ENCODE peak calls at places on chromosome 1, in six cellular contexts. One of them, this sample, is unnamed.

GRCh38 chr1:82226198-82226505 is 425.4 kb downstream of the ADGRL2 start:
- DNase-seq in fibroblast of pulmonary artery: peak; percentile 73
- DNase-seq in tibial nerve: no peak
- DNase-seq in stimulated activated CD4-positive, alpha-beta T cell treated with anti-CD3 and anti-CD28 coated beads, Interleukin-4, amount 100 ng/mL, for 1 hour: no peak
- DNase-seq in AG20443: no peak
- DNase-seq in stimulated activated CD8-positive, alpha-beta memory T cell treated with anti-CD3 and anti-CD28 coated beads, Interleukin-2, amount 100 ng/mL, for 1 hour: no peak
- DNase-seq in this sample: peak; percentile 95

GRCh38 chr1:34781071-34781843 is at the start of gene GJB3:
- DNase-seq in AG20443: peak; percentile 66
- DNase-seq in fibroblast of pulmonary artery: no peak
- DNase-seq in stimulated activated CD4-positive, alpha-beta T cell treated with anti-CD3 and anti-CD28 coated beads, Interleukin-4, amount 100 ng/mL, for 1 hour: no peak
- DNase-seq in tibial nerve: no peak
- DNase-seq in stimulated activated CD8-positive, alpha-beta memory T cell treated with anti-CD3 and anti-CD28 coated beads, Interleukin-2, amount 100 ng/mL, for 1 hour: no peak
- DNase-seq in this sample: no peak

GRCh38 chr1:54794401-54795099 is 6.6 kb downstream of the TTC22 start:
- DNase-seq in stimulated activated CD8-positive, alpha-beta memory T cell treated with anti-CD3 and anti-CD28 coated beads, Interleukin-2, amount 100 ng/mL, for 1 hour: no peak
- DNase-seq in AG20443: peak; percentile 40
- DNase-seq in stimulated activated CD4-positive, alpha-beta T cell treated with anti-CD3 and anti-CD28 coated beads, Interleukin-4, amount 100 ng/mL, for 1 hour: no peak
- DNase-seq in tibial nerve: no peak
- DNase-seq in fibroblast of pulmonary artery: no peak
- DNase-seq in this sample: no peak

GRCh38 chr1:19762175-19762779 is 37.4 kb downstream of the TMCO4 start:
- DNase-seq in stimulated activated CD4-positive, alpha-beta T cell treated with anti-CD3 and anti-CD28 coated beads, Interleukin-4, amount 100 ng/mL, for 1 hour: peak; percentile 30
- DNase-seq in fibroblast of pulmonary artery: peak; percentile 39
- DNase-seq in stimulated activated CD8-positive, alpha-beta memory T cell treated with anti-CD3 and anti-CD28 coated beads, Interleukin-2, amount 100 ng/mL, for 1 hour: no peak
- DNase-seq in AG20443: peak; percentile 71
- DNase-seq in tibial nerve: no peak
- DNase-seq in this sample: no peak

GRCh38 chr1:155669233-155670162 is 19.1 kb downstream of the YY1AP1 start:
- DNase-seq in fibroblast of pulmonary artery: no peak
- DNase-seq in AG20443: no peak
- DNase-seq in stimulated activated CD4-positive, alpha-beta T cell treated with anti-CD3 and anti-CD28 coated beads, Interleukin-4, amount 100 ng/mL, for 1 hour: no peak
- DNase-seq in tibial nerve: no peak
- DNase-seq in stimulated activated CD8-positive, alpha-beta memory T cell treated with anti-CD3 and anti-CD28 coated beads, Interleukin-2, amount 100 ng/mL, for 1 hour: no peak
- DNase-seq in this sample: no peak

GRCh38 chr1:220226752-220227151 is 45.5 kb downstream of the RAB3GAP2 start:
- DNase-seq in stimulated activated CD4-positive, alpha-beta T cell treated with anti-CD3 and anti-CD28 coated beads, Interleukin-4, amount 100 ng/mL, for 1 hour: no peak
- DNase-seq in tibial nerve: no peak
- DNase-seq in AG20443: no peak
- DNase-seq in stimulated activated CD8-positive, alpha-beta memory T cell treated with anti-CD3 and anti-CD28 coated beads, Interleukin-2, amount 100 ng/mL, for 1 hour: no peak
- DNase-seq in fibroblast of pulmonary artery: no peak
- DNase-seq in this sample: no peak

GRCh38 chr1:51842255-51842654 is 36.3 kb downstream of the NRDC start:
- DNase-seq in fibroblast of pulmonary artery: no peak
- DNase-seq in stimulated activated CD8-positive, alpha-beta memory T cell treated with anti-CD3 and anti-CD28 coated beads, Interleukin-2, amount 100 ng/mL, for 1 hour: no peak
- DNase-seq in stimulated activated CD4-positive, alpha-beta T cell treated with anti-CD3 and anti-CD28 coated beads, Interleukin-4, amount 100 ng/mL, for 1 hour: no peak
- DNase-seq in tibial nerve: no peak
- DNase-seq in AG20443: no peak
- DNase-seq in this sample: no peak

GRCh38 chr1:212754193-212754592 is 37.4 kb downstream of the NSL1 start:
- DNase-seq in stimulated activated CD8-positive, alpha-beta memory T cell treated with anti-CD3 and anti-CD28 coated beads, Interleukin-2, amount 100 ng/mL, for 1 hour: no peak
- DNase-seq in stimulated activated CD4-positive, alpha-beta T cell treated with anti-CD3 and anti-CD28 coated beads, Interleukin-4, amount 100 ng/mL, for 1 hour: no peak
- DNase-seq in fibroblast of pulmonary artery: no peak
- DNase-seq in tibial nerve: no peak
- DNase-seq in AG20443: no peak
- DNase-seq in this sample: no peak

GRCh38 chr1:13549021-13549420 is 34.6 kb upstream of the PDPN start:
- DNase-seq in tibial nerve: no peak
- DNase-seq in stimulated activated CD8-positive, alpha-beta memory T cell treated with anti-CD3 and anti-CD28 coated beads, Interleukin-2, amount 100 ng/mL, for 1 hour: no peak
- DNase-seq in stimulated activated CD4-positive, alpha-beta T cell treated with anti-CD3 and anti-CD28 coated beads, Interleukin-4, amount 100 ng/mL, for 1 hour: no peak
- DNase-seq in AG20443: no peak
- DNase-seq in fibroblast of pulmonary artery: no peak
- DNase-seq in this sample: no peak

GRCh38 chr1:110673197-110673701 is 1.5 kb downstream of the KCNA3 start:
- DNase-seq in fibroblast of pulmonary artery: no peak
- DNase-seq in tibial nerve: no peak
- DNase-seq in AG20443: no peak
- DNase-seq in stimulated activated CD8-positive, alpha-beta memory T cell treated with anti-CD3 and anti-CD28 coated beads, Interleukin-2, amount 100 ng/mL, for 1 hour: no peak
- DNase-seq in stimulated activated CD4-positive, alpha-beta T cell treated with anti-CD3 and anti-CD28 coated beads, Interleukin-4, amount 100 ng/mL, for 1 hour: peak; percentile 9
- DNase-seq in this sample: no peak

GRCh38 chr1:116179398-116179797 is 68.2 kb downstream of the MAB21L3 start:
- DNase-seq in stimulated activated CD8-positive, alpha-beta memory T cell treated with anti-CD3 and anti-CD28 coated beads, Interleukin-2, amount 100 ng/mL, for 1 hour: no peak
- DNase-seq in stimulated activated CD4-positive, alpha-beta T cell treated with anti-CD3 and anti-CD28 coated beads, Interleukin-4, amount 100 ng/mL, for 1 hour: no peak
- DNase-seq in AG20443: no peak
- DNase-seq in fibroblast of pulmonary artery: no peak
- DNase-seq in tibial nerve: no peak
- DNase-seq in this sample: no peak

This sample was measured in DMS153.